ENCODE peak calls at places on chromosome 7, in ten cellular contexts. T, I, S, E, Q, Y, X, F, K and R are unnamed samples.
A peak's percentile ranks its signal among the peaks of the same experiment; 100 is the strongest.

GRCh38 chr7:29607889-29608288 is 44.3 kb downstream of the PRR15 start:
- DNase-seq in F (no peak), S (peak; percentile 44), Y (peak; percentile 53), T (no peak), E (no peak), K (no peak), X (no peak), I (no peak), Q (no peak), R (no peak)

GRCh38 chr7:150450491-150450992 is at the start of gene GIMAP8:
- DNase-seq in Y (no peak), T (peak; percentile 40), I (peak; percentile 87), S (no peak), E (no peak), F (peak; percentile 50), K (no peak), Q (no peak), X (peak; percentile 53), R (no peak)

GRCh38 chr7:106041140-106041717 is 70.9 kb downstream of the SYPL1 start:
- DNase-seq in F (peak; percentile 66), T (peak; percentile 52), E (no peak), Q (peak; percentile 72), Y (peak; percentile 43), X (peak; percentile 62), S (peak; percentile 59), I (no peak), K (no peak), R (peak; percentile 66)

GRCh38 chr7:118232837-118233236 is 8.3 kb downstream of the ANKRD7 start:
- DNase-seq in S (peak; percentile 20), T (no peak), F (no peak), E (no peak), K (no peak), Q (no peak), X (no peak), I (no peak), Y (peak; percentile 4), R (no peak)

GRCh38 chr7:34675749-34676374 is 17.8 kb downstream of the NPSR1 start:
- DNase-seq in K (no peak), F (peak; percentile 31), Y (peak; percentile 7), Q (peak; percentile 53), T (peak; percentile 32), E (no peak), X (peak; percentile 29), I (no peak), S (peak; percentile 5), R (peak; percentile 35)

GRCh38 chr7:144526912-144527610 is 123.6 kb upstream of the NOBOX start:
- DNase-seq in X (no peak), T (no peak), Y (no peak), I (no peak), F (no peak), S (no peak), Q (no peak), K (no peak), E (no peak), R (peak; percentile 52)

GRCh38 chr7:150586778-150587152 is 19.6 kb downstream of the GIMAP4 start:
- DNase-seq in F (no peak), E (no peak), X (no peak), Y (no peak), I (no peak), T (no peak), K (no peak), S (no peak), Q (no peak), R (no peak)

GRCh38 chr7:30475580-30475979 is 3.0 kb downstream of the NOD1 start:
- DNase-seq in E (no peak), K (no peak), X (no peak), Y (peak; percentile 49), I (no peak), S (no peak), T (no peak), Q (no peak), F (no peak), R (no peak)

GRCh38 chr7:143345428-143345900 is 17.0 kb downstream of the FAM131B start:
- DNase-seq in S (no peak), X (no peak), T (no peak), I (peak; percentile 45), Y (no peak), E (no peak), K (peak; percentile 44), F (peak; percentile 47), Q (peak; percentile 82), R (peak; percentile 78)

GRCh38 chr7:150431839-150432658 is 18.4 kb upstream of the GIMAP8 start:
- DNase-seq in T (no peak), Q (no peak), F (no peak), X (no peak), I (no peak), E (peak; percentile 36), K (no peak), S (no peak), Y (no peak), R (no peak)

GRCh38 chr7:95327356-95327755 is 3.0 kb upstream of the PON1 start:
- DNase-seq in S (no peak), T (no peak), X (no peak), Q (no peak), E (no peak), I (no peak), Y (no peak), K (no peak), F (no peak), R (no peak)

DNA sequence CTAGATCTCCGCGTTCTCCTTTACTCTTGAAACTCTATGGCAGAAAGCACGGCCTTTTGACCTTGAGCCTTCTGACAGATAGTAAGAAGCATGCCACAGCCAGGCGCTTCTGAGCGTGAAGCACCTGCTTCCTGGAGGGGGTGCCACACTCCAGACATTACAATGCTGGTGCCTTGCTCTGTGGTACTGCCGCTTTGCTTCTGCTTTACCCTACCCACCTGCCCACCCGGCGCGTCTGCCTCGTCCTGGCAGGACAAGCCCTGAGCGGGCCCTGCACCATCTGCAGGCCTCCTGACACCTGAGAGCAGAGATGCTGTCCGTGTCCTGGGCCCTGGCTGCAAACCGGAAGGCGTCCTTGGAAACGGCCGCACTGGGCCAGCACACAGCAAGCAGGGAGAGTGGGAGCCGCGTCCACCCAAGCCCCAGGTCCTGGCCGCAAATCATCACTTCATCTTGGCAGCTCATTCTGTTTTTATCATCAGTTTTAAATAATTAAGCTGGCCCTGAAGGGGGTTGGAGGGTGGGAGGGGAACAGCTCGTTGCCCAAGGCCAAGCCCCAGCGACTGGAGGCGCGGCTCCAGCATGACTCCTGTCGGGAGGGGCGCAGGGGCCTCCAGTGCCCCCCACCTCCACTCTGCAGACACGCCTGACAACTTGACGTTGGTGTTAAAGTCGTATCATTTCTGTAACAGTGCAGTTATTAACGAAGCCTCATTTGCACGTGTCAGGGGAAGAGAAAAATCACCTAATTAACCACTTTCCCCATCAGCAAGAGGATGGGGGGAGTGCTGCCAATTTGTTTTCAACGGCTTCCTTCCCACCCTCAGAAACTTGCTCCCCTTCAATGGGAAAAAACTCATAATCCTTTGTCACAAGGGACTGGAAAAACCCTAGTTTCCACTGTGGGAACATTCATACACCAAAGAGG is 132.2 kb downstream of the MAD1L1 start:
- DNase-seq in F (peak; percentile 65), K (peak; percentile 65), X (peak; percentile 82), T (peak; percentile 80), S (no peak), I (peak; percentile 61), E (no peak), Q (no peak), Y (no peak), R (no peak)
- TF ChIP-seq CTCF in F (peak; percentile 38), K (peak; percentile 59), X (peak; percentile 54), T (peak; percentile 22), S (no peak), I (peak; percentile 22), E (no peak), Q (no peak), Y (no peak), R (no peak)

GRCh38 chr7:67738-68395 is 124.5 kb upstream of the FAM20C start:
- DNase-seq in Q (no peak), S (no peak), Y (peak; percentile 32), T (no peak), I (peak; percentile 18), X (no peak), E (no peak), K (no peak), F (no peak), R (no peak)
- TF ChIP-seq CTCF in Q (no peak), S (no peak), Y (no peak), T (no peak), I (no peak), X (no peak), E (no peak), K (no peak), F (no peak), R (no peak)

GRCh38 chr7:123537026-123537642 is 2.7 kb upstream of the IQUB start:
- DNase-seq in E (no peak), F (no peak), Q (no peak), I (no peak), S (no peak), K (no peak), Y (peak; percentile 29), T (no peak), X (no peak), R (no peak)
- TF ChIP-seq CTCF in E (no peak), F (peak; percentile 51), Q (no peak), I (peak; percentile 66), S (peak; percentile 72), K (peak; percentile 25), Y (peak; percentile 59), T (peak; percentile 7), X (peak; percentile 40), R (peak; percentile 57)

GRCh38 chr7:140723002-140723401 is 26.5 kb downstream of the NDUFB2 start:
- DNase-seq in F (no peak), X (no peak), K (no peak), S (no peak), Y (no peak), T (no peak), E (no peak), I (no peak), Q (no peak), R (no peak)

GRCh38 chr7:140724706-140725105 is 28.2 kb downstream of the NDUFB2 start:
- DNase-seq in F (no peak), E (no peak), K (no peak), T (no peak), Q (no peak), Y (no peak), S (no peak), I (no peak), X (no peak), R (no peak)

GRCh38 chr7:140722254-140722653 is 25.7 kb downstream of the NDUFB2 start:
- DNase-seq in E (no peak), T (no peak), I (no peak), F (no peak), Q (no peak), K (no peak), S (no peak), X (no peak), Y (no peak), R (no peak)

GRCh38 chr7:140723574-140723973 is 27.1 kb downstream of the NDUFB2 start:
- DNase-seq in Q (no peak), Y (no peak), S (no peak), F (no peak), X (no peak), E (no peak), K (no peak), T (no peak), I (no peak), R (no peak)

DNA sequence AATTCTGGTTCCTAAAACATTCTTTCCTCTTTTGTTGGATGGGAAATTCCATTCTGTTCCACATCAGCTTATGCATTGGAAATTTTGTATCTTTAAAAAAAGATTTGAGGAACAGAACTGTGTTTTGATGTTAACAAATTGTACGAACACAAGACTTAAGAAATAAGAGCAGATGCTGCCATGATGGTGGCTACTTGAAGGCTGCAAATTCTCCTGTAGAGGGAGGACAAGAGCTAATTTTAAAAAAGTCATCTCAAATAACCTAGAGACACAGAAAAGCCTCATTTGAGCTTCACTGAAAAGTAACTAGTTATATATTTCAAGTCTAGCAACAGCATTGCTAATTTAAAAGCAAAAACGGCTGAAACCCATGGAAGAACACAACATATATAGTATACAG is 29.8 kb downstream of the NDUFB2 start:
- DNase-seq in I (no peak), E (no peak), F (no peak), X (peak; percentile 17), K (no peak), Q (no peak), S (no peak), Y (peak; percentile 15), T (no peak), R (no peak)
- TF ChIP-seq CTCF in I (peak; percentile 30), E (no peak), F (peak; percentile 31), X (peak; percentile 38), K (peak; percentile 49), Q (no peak), S (peak; percentile 36), Y (peak; percentile 37), T (no peak), R (peak; percentile 37)